ENCODE peak calls at places on chromosomes 1 and 21, in ten cellular contexts. K, X, R, W, O, M, L, Y, H and E are unnamed samples.

GRCh38 chr1:212692774-212693644 is 6.6 kb downstream of the BATF3 start:
- DNase-seq in R (no peak), L (no peak), X (peak; percentile 31), M (no peak), K (no peak), H (no peak), O (no peak), Y (no peak), W (no peak), E (no peak)

GRCh38 chr21:46633561-46633960 is 1.9 kb upstream of the PRMT2 start:
- DNase-seq in W (no peak), K (no peak), L (no peak), Y (no peak), M (no peak), R (no peak), H (no peak), O (no peak), X (no peak), E (no peak)

GRCh38 chr1:89907669-89908293 is 86.9 kb downstream of the LRRC8D start:
- DNase-seq in M (no peak), K (no peak), H (peak; percentile 57), Y (no peak), R (no peak), W (no peak), O (no peak), L (no peak), X (no peak), E (no peak)

GRCh38 chr1:47780469-47780995 is 216.7 kb downstream of the TRABD2B start:
- DNase-seq in H (peak; percentile 46), Y (no peak), L (no peak), K (no peak), O (no peak), W (no peak), M (no peak), R (no peak), X (no peak), E (no peak)

GRCh38 chr1:212040629-212041028 is 5.1 kb downstream of the DTL start:
- DNase-seq in X (no peak), L (no peak), R (no peak), W (no peak), Y (no peak), M (no peak), K (no peak), O (no peak), H (no peak), E (no peak)

GRCh38 chr1:32876341-32877210 is 5.9 kb upstream of the FNDC5 start:
- DNase-seq in O (peak; percentile 61), H (peak; percentile 89), L (peak; percentile 68), R (no peak), W (peak; percentile 84), Y (peak; percentile 61), X (no peak), K (peak; percentile 57), M (peak; percentile 65), E (peak; percentile 25)

GRCh38 chr1:224565611-224566406 is 50.3 kb upstream of the CNIH3 start:
- DNase-seq in R (no peak), M (no peak), Y (no peak), K (no peak), O (no peak), H (no peak), X (no peak), W (no peak), L (no peak), E (no peak)

GRCh38 chr1:18849252-18849651 is 10.2 kb downstream of the TAS1R2 start:
- DNase-seq in W (no peak), R (no peak), X (no peak), M (no peak), L (no peak), O (peak; percentile 28), H (no peak), K (no peak), Y (no peak), E (no peak)

GRCh38 chr1:208058212-208059155 is 147.6 kb upstream of the CD34 start:
- DNase-seq in H (no peak), W (no peak), O (no peak), M (no peak), L (no peak), X (no peak), R (no peak), Y (no peak), K (no peak), E (no peak)

GRCh38 chr1:226737819-226738420 is 1.2 kb downstream of the ITPKB start:
- DNase-seq in M (peak; percentile 61), W (peak; percentile 87), O (peak; percentile 57), R (no peak), L (peak; percentile 66), H (peak; percentile 80), X (no peak), Y (peak; percentile 46), K (peak; percentile 51), E (no peak)

GRCh38 chr1:8096105-8097011 is 70.2 kb upstream of the ERRFI1 start:
- DNase-seq in Y (no peak), X (peak; percentile 71), O (no peak), W (no peak), K (no peak), L (no peak), R (peak; percentile 66), M (no peak), H (no peak), E (no peak)

GRCh38 chr1:169427081-169427611 is at the start of gene CCDC181:
- DNase-seq in Y (no peak), X (peak; percentile 29), H (no peak), L (no peak), M (peak; percentile 97), O (peak; percentile 35), R (no peak), K (peak; percentile 88), W (peak; percentile 62), E (peak; percentile 88)

GRCh38 chr1:94325379-94326302 is 88.3 kb upstream of the ARHGAP29 start:
- DNase-seq in O (no peak), K (no peak), W (no peak), R (peak; percentile 99), H (no peak), M (no peak), L (no peak), Y (peak; percentile 79), X (peak; percentile 97), E (no peak)

GRCh38 chr1:13960376-13960987 is 260.5 kb downstream of the PRDM2 start:
- DNase-seq in O (peak; percentile 74), X (no peak), W (peak; percentile 68), L (peak; percentile 84), K (peak; percentile 83), H (peak; percentile 87), M (peak; percentile 77), R (peak; percentile 2), Y (peak; percentile 41), E (peak; percentile 35)

DNA sequence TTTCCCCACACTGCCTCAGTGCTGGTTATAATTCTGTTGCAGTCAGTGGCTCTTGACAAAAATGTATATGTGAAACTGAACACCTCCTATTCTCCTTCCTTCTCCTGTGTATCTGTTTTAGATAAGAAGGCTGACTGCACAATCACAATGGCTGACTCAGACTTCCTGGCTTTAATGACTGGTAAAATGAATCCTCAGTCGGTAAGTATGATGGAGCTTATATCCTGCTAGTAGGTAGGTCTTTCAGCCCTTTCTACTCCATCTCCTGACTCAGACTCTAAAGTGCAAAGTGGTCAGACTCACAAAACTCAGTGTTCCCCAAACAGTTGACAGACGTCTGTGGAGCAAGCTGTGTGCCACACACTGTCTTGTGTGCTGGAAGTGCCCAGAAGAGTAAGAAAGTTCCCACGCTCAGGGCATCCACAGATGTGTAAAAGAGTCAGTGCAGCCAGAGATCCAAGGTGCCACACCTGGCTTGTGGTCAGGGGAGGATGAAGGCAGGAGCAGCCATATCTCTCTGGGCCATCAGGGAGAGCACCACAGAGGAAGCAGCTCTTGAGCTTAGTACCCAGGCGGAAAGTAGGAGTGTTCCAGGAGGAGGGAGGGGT is 14.2 kb upstream of the PODN start:
- DNase-seq in H (peak; percentile 43), L (no peak), O (no peak), X (no peak), M (no peak), K (no peak), R (peak; percentile 36), Y (peak; percentile 76), W (no peak), E (peak; percentile 80)
- H3K4me3 ChIP-seq in H (no peak overlapping the region), L (no peak overlapping the region), O (no peak overlapping the region), X (no peak overlapping the region), M (no peak overlapping the region), K (no peak overlapping the region), R (no peak overlapping the region), Y (no peak overlapping the region), W (no peak overlapping the region), E (peak overlapping the region; percentile 1)

GRCh38 chr21:33325222-33326067 is 675 bp downstream of the IFNAR1 start:
- DNase-seq in K (peak; percentile 66), L (peak; percentile 82), W (peak; percentile 81), R (peak; percentile 42), O (peak; percentile 60), Y (peak; percentile 33), X (no peak), M (no peak), H (peak; percentile 73), E (no peak)
- H3K4me3 ChIP-seq in K (peak overlapping the region; percentile 99), L (peak overlapping the region; percentile 90), W (peak overlapping the region; percentile 47), R (peak overlapping the region; percentile 97), O (peak overlapping the region; percentile 57), Y (peak overlapping the region; percentile 97), X (peak overlapping the region; percentile 93), M (peak overlapping the region; percentile 63), H (peak overlapping the region; percentile 81), E (peak overlapping the region; percentile 81)

GRCh38 chr1:10601342-10602060 is 126.8 kb downstream of the PEX14 start:
- DNase-seq in R (no peak), Y (no peak), W (no peak), X (no peak), L (no peak), H (no peak), O (no peak), M (no peak), K (no peak), E (no peak)

GRCh38 chr1:10604966-10605365 is 130.2 kb downstream of the PEX14 start:
- DNase-seq in O (no peak), Y (no peak), X (no peak), W (no peak), H (no peak), R (no peak), K (no peak), M (no peak), L (no peak), E (no peak)

GRCh38 chr1:10606070-10606469 is 131.3 kb downstream of the PEX14 start:
- DNase-seq in W (no peak), Y (no peak), L (no peak), O (no peak), H (no peak), R (no peak), K (no peak), M (no peak), X (no peak), E (no peak)

GRCh38 chr1:10599194-10599861 is 124.6 kb downstream of the PEX14 start:
- DNase-seq in Y (peak; percentile 41), W (no peak), M (no peak), R (peak; percentile 70), K (no peak), X (peak; percentile 36), O (no peak), L (no peak), H (no peak), E (no peak)

GRCh38 chr1:10602936-10603335 is 128.2 kb downstream of the PEX14 start:
- DNase-seq in R (no peak), K (no peak), H (no peak), O (no peak), W (no peak), X (no peak), Y (no peak), L (no peak), M (no peak), E (no peak)
- H3K4me3 ChIP-seq in R (no peak overlapping the region), K (no peak overlapping the region), H (no peak overlapping the region), O (no peak overlapping the region), W (no peak overlapping the region), X (no peak overlapping the region), Y (no peak overlapping the region), L (no peak overlapping the region), M (no peak overlapping the region), E (no peak overlapping the region)

GRCh38 chr1:6027591-6027990 is 18.1 kb upstream of the KCNAB2 start:
- DNase-seq in H (no peak), R (no peak), L (no peak), X (no peak), O (no peak), K (no peak), M (no peak), Y (no peak), W (peak; percentile 2), E (peak; percentile 40)
- H3K4me3 ChIP-seq in H (peak overlapping the region; percentile 73), R (no peak overlapping the region), L (peak overlapping the region; percentile 38), X (no peak overlapping the region), O (no peak overlapping the region), K (no peak overlapping the region), M (no peak overlapping the region), Y (no peak overlapping the region), W (no peak overlapping the region), E (peak overlapping the region; percentile 93)